ENCODE peak calls at places on chromosome 18, in ten cellular contexts. Z, T, N, M, I, G, U, W, R and H are unnamed samples.

GRCh38 chr18:78032574-78032973 is 782.9 kb downstream of the GALR1 start:
- DNase-seq in Z (no peak), T (no peak), N (no peak), M (no peak), I (no peak), G (no peak), U (no peak), W (no peak), R (no peak), H (no peak)

GRCh38 chr18:78403371-78403770 is 576.2 kb upstream of the SALL3 start:
- DNase-seq in Z (no peak), T (no peak), N (no peak), M (no peak), I (no peak), G (no peak), U (no peak), W (no peak), R (no peak), H (no peak)

GRCh38 chr18:13386891-13387801 is 168.6 kb downstream of the LDLRAD4 start:
- DNase-seq in Z (no peak), T (peak), N (no peak), M (no peak), I (no peak), G (no peak), U (no peak), W (no peak), R (no peak), H (no peak)

GRCh38 chr18:69435000-69435399 is 34.3 kb downstream of the DOK6 start:
- DNase-seq in Z (no peak), T (no peak), N (no peak), M (no peak), I (no peak), G (no peak), U (no peak), W (no peak), R (no peak), H (no peak)

GRCh38 chr18:74982946-74983635 is 225.8 kb downstream of the PTGR3 start:
- DNase-seq in Z (no peak), T (no peak), N (no peak), M (no peak), I (no peak), G (no peak), U (no peak), W (no peak), R (no peak), H (no peak)

GRCh38 chr18:9387891-9388290 is 53.3 kb downstream of the TWSG1 start:
- DNase-seq in Z (no peak), T (no peak), N (no peak), M (no peak), I (no peak), G (no peak), U (no peak), W (no peak), R (no peak), H (no peak)

GRCh38 chr18:74963820-74964446 is 245.0 kb downstream of the PTGR3 start:
- DNase-seq in Z (peak), T (no peak), N (peak), M (no peak), I (no peak), G (no peak), U (peak), W (peak), R (peak), H (peak)

GRCh38 chr18:76306685-76307292 is 188.3 kb downstream of the ZNF516 start:
- DNase-seq in Z (no peak), T (no peak), N (peak), M (no peak), I (no peak), G (no peak), U (no peak), W (no peak), R (no peak), H (no peak)

GRCh38 chr18:40313030-40313642 is 1641.9 kb upstream of the PIK3C3 start:
- DNase-seq in Z (no peak), T (no peak), N (no peak), M (no peak), I (no peak), G (no peak), U (no peak), W (no peak), R (no peak), H (no peak)

GRCh38 chr18:46767217-46767616 is 10.4 kb upstream of the ST8SIA5 start:
- DNase-seq in Z (no peak), T (no peak), N (no peak), M (no peak), I (no peak), G (no peak), U (no peak), W (no peak), R (no peak), H (no peak)

GRCh38 chr18:60019463-60019840 is 119.7 kb downstream of the PMAIP1 start:
- DNase-seq in Z (peak), T (no peak), N (no peak), M (peak), I (no peak), G (no peak), U (no peak), W (no peak), R (no peak), H (peak)

GRCh38 chr18:7987284-7987976 is 420.3 kb downstream of the PTPRM start:
- DNase-seq in Z (peak), T (no peak), N (no peak), M (peak), I (no peak), G (no peak), U (no peak), W (no peak), R (no peak), H (peak)

GRCh38 chr18:6546229-6546628 is 131.5 kb upstream of the L3MBTL4 start:
- DNase-seq in Z (peak), T (no peak), N (no peak), M (no peak), I (no peak), G (no peak), U (no peak), W (no peak), R (no peak), H (peak)

GRCh38 chr18:49880656-49881055 is 67.3 kb upstream of the ACAA2 start:
- DNase-seq in Z (no peak), T (no peak), N (no peak), M (no peak), I (no peak), G (no peak), U (no peak), W (no peak), R (no peak), H (no peak)

GRCh38 chr18:8959551-8960135 is 142.9 kb upstream of the NDUFV2 start:
- DNase-seq in Z (no peak), T (no peak), N (no peak), M (no peak), I (no peak), G (no peak), U (no peak), W (no peak), R (no peak), H (no peak)

GRCh38 chr18:7926526-7926925 is 359.4 kb downstream of the PTPRM start:
- DNase-seq in Z (no peak), T (no peak), N (no peak), M (no peak), I (peak), G (no peak), U (no peak), W (peak), R (no peak), H (no peak)

GRCh38 chr18:3706279-3707097 is 256.5 kb downstream of the TGIF1 start:
- DNase-seq in Z (peak), T (no peak), N (no peak), M (no peak), I (no peak), G (no peak), U (no peak), W (no peak), R (no peak), H (no peak)

GRCh38 chr18:63259581-63259830 is 60.1 kb downstream of the BCL2 start:
- DNase-seq in Z (no peak), T (no peak), N (no peak), M (no peak), I (no peak), G (no peak), U (no peak), W (no peak), R (no peak), H (no peak)

GRCh38 chr18:77486985-77487384 is 237.3 kb downstream of the GALR1 start:
- DNase-seq in Z (no peak), T (no peak), N (peak), M (no peak), I (no peak), G (no peak), U (no peak), W (no peak), R (no peak), H (no peak)

DNA sequence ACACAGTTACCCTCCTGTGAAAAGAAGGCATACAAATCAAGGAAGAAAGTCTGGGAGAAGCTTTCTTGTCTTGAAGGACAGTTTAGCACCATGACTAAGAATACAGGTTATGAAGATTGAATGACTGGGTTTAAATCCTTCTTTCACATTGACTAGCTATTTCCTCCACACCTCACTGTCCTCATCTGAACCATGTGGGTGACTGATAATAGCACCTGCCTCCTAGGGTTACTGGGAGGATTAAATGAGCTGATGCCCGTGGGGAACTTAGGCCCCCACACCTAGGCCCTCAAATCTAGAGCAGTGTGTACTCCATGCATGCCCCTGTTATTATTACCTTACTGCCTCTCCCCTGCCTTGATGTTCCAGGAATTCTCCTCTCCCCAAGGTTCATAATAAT is 202.9 kb downstream of the FBXO15 start:
- DNase-seq in Z (no peak), T (no peak), N (no peak), M (no peak), I (no peak), G (no peak), U (no peak), W (no peak), R (no peak), H (no peak)
- H3K4me3 ChIP-seq in Z (no peak), T (no peak), N (no peak), M (no peak), I (no peak), G (no peak), U (no peak), W (no peak), R (no peak), H (no peak)

DNA sequence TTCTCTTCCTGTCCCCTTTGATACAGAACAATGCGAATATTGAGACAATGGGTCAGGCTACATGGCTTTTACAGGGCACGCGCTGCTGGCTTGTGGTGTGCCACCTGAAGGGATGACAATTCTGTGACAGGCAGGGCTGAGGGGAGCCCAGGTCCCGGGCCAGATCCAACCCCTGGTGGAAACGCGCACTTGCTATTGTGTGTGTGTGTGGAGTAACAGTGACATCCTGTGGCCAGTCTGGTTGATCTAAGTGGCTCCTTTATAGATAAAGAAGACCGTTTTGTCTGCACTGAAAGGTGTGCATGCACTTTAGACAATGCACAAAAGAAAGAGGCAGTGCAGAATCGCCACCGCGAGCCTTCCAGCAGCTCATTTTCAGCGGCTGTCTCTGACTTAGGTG is 273.6 kb downstream of the HRH4 start:
- DNase-seq in Z (peak), T (no peak), N (no peak), M (no peak), I (no peak), G (no peak), U (no peak), W (peak), R (no peak), H (no peak)
- TF ChIP-seq CTCF in Z (peak), T (no peak), N (no peak), M (no peak), I (no peak), G (no peak), U (no peak), W (no peak), R (peak), H (peak)

GRCh38 chr18:67514901-67515540 is 1.5 kb downstream of the DSEL start:
- DNase-seq in Z (peak), T (no peak), N (no peak), M (no peak), I (no peak), G (no peak), U (no peak), W (no peak), R (no peak), H (no peak)

GRCh38 chr18:67516432-67517223 is at the start of gene DSEL:
- DNase-seq in Z (peak), T (peak), N (peak), M (peak), I (peak), G (peak), U (peak), W (peak), R (peak), H (peak)

GRCh38 chr18:67518566-67518965 is 2.0 kb upstream of the DSEL start:
- DNase-seq in Z (no peak), T (no peak), N (no peak), M (no peak), I (no peak), G (no peak), U (no peak), W (no peak), R (no peak), H (no peak)

GRCh38 chr18:67515987-67516431 is 511 bp downstream of the DSEL start:
- DNase-seq in Z (peak), T (peak), N (peak), M (peak), I (peak), G (peak), U (peak), W (peak), R (peak), H (peak)

DNA sequence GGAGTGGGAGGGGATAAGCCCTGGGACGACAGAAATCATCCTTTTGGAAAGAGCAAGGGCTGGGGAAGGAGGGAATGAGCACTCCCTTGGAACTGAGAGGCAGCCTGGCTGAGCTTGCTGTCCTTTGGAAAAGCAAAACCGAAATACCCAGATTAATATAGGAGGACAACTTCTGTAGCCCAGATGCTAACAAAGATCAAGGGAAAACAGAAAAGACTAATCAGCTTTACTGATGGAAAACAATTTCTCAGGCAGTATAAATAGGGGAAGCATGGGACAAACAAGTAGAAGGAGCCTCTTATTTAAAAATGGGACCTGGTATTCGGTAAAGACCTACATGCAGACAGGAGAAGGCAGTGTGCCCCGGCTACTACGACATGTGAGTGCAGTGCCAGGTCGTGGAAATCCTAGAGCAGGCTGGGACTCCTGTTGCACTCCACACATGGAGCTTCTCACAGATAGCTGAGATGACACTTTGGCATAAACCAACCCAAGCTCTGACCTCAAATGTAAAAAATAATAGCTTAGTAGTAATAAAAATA is 775 bp upstream of the DSEL start:
- DNase-seq in Z (no peak), T (no peak), N (peak), M (no peak), I (no peak), G (no peak), U (peak), W (peak), R (no peak), H (peak)
- H3K4me3 ChIP-seq in Z (peak), T (peak), N (peak), M (peak), I (peak), G (peak), U (peak), W (no peak), R (peak), H (peak)

DNA sequence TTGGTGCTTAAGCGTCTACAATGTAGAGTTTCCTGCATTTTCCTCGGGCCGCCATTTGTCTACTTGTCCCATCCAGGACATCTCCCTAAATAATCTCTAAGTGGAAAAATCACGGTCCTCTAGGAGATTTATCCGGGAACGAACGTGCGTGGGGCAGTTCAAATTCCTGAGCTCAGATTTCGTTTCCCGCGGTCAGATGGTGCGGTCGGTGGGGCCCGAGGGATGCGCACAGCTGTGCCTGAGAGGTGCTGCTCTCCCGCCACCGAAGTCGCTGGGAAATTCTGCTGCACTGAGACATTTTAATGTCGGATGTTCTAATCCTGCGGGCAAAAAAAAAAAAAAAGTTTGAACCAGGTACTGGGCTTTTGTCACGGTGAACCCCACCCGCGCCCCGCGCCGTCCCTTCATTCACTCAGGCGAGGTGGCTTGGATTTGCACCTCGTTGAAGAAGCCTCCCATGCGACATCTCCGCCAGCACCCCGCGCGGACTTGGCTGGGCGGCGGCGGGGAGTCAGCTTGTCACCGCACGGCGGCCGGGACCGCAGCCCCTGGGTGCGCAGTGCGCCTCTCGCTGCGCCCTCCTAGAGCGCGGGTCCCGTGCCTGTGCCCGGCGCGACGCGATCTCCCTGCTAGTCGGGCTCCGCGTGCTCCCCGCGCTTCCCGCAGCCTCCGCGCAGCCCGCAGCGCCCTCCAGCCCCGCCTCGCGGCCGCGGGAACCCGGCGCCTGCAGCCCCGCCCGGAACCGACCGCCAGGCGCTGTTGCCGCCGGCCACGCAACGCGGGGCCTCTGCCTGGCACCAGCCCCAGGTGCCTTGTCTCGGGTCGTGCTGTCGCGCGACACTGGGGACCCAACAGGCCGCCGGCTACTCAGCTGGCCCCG is 192.0 kb upstream of the TCF4 start:
- DNase-seq in Z (peak), T (peak), N (peak), M (no peak), I (peak), G (peak), U (peak), W (peak), R (peak), H (peak)
- TF ChIP-seq CTCF in Z (no peak), T (no peak), N (no peak), M (no peak), I (no peak), G (no peak), U (peak), W (no peak), R (no peak), H (no peak)